ENCODE peak calls at places on chromosome 12, in five cellular contexts. X, B, L, A and P are unnamed samples.

GRCh38 chr12:57533108-57533507 is 10.5 kb downstream of the MBD6 start:
- DNase-seq in X (no peak), L (no peak), A (no peak), B (no peak), P (no peak)

GRCh38 chr12:104131609-104132008 is 6.4 kb downstream of the NFYB start:
- DNase-seq in B (no peak), A (peak; percentile 6), L (no peak), X (no peak), P (no peak)

GRCh38 chr12:55746147-55746912 is 3.4 kb downstream of the GDF11 start:
- DNase-seq in A (no peak), B (no peak), X (no peak), L (no peak), P (no peak)

GRCh38 chr12:132533584-132533958 is 43.6 kb downstream of the FBRSL1 start:
- DNase-seq in L (no peak), B (no peak), X (no peak), A (no peak), P (no peak)

GRCh38 chr12:47234576-47235141 is 154.9 kb upstream of the AMIGO2 start:
- DNase-seq in X (peak; percentile 36), B (no peak), L (no peak), A (no peak), P (no peak)

GRCh38 chr12:21892341-21892740 is 48.9 kb downstream of the ABCC9 start:
- DNase-seq in B (no peak), A (no peak), L (no peak), X (no peak), P (no peak)

GRCh38 chr12:106919910-106920544 is 35.7 kb upstream of the TMEM263 start:
- DNase-seq in A (peak; percentile 11), L (no peak), X (peak; percentile 73), B (peak; percentile 60), P (no peak)

GRCh38 chr12:52585951-52586350 is 12.3 kb upstream of the KRT74 start:
- DNase-seq in B (no peak), X (peak; percentile 11), L (no peak), A (no peak), P (no peak)

GRCh38 chr12:77667101-77667500 is 163.6 kb upstream of the NAV3 start:
- DNase-seq in B (no peak), X (no peak), L (no peak), A (no peak), P (no peak)

DNA sequence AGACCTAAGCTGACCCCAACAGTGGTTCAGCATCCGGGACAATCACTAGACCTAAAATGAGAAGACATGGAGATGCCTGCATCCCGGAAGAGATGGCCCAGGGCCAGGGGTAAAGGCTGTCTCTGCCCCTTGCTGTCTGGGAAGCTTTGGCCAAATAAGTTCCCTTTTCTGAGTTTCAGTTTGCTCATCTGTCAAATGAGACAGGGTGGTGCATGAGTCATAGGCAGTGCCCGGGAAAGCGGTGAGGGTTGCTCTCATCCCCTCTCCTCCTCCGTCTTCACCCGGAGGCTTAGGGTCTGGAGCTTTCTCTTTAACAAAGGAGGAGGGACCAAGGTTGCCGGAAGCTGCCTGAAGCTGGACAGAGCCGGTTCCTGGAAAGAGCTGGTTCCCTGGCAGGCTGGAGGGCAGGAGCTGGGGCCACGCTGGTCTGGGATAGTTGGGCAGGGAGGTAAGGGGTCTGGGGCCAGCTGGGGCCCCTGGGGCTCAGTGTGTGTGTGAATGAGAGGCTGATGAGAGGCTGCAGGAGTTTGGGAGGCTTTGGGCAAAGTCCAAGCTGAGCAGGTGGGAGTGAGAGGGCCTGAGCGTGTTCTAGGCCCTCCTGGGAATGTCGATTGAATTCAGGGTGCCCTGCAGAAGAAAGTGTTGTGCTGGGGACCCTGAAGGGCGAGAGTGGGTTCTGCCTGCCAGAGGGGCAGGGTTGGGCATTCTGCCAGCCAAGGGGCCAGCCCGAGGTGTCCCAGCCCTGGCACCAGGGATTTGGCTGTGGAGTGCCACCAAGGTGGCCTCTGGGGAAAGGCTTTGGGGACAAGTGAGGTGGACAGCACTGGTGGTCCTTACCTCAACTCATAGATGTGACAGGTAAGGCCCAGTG is at the start of gene SDSL:
- DNase-seq in L (peak; percentile 73), X (peak; percentile 59), B (peak; percentile 58), A (peak; percentile 49), P (no peak)
- TF ChIP-seq POLR2AphosphoS5 in L (peak; percentile 68), X (no peak), B (peak; percentile 78), A (peak; percentile 50), P (no peak)

GRCh38 chr12:162467-163307 is 51.3 kb downstream of the SLC6A12 start:
- DNase-seq in A (no peak), B (no peak), L (no peak), X (peak; percentile 35), P (no peak)

GRCh38 chr12:165862-166368 is 48.0 kb downstream of the SLC6A12 start:
- DNase-seq in A (no peak), X (no peak), L (no peak), B (no peak), P (no peak)

GRCh38 chr12:166425-167091 is 47.4 kb downstream of the SLC6A12 start:
- DNase-seq in A (no peak), L (no peak), X (no peak), B (no peak), P (no peak)

GRCh38 chr12:163406-163986 is 50.5 kb downstream of the SLC6A12 start:
- DNase-seq in L (no peak), X (no peak), B (no peak), A (no peak), P (no peak)

DNA sequence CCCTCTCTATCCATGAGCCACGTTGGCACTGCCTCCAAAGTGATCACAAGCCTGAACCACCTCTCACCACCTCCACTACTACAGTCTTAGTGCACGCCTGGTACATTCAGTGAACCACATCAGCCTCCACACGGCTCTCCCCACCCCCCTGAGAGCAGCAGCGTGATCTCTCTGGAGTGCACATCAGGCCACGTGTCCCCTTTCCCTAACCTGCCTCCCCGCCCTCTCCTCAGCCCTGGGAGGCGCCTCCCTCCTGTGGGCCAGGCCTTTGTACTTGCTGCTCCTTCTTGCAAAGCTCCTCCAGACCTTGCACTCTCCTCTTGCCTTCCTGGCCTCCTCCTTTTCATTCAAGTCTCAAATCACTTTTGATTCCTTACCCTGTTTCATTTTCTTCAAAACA is 49.8 kb downstream of the SLC6A12 start:
- DNase-seq in X (no peak), A (no peak), L (no peak), B (no peak), P (no peak)
- H3K4me1 ChIP-seq in X (peaks cover 3% of the 10 kb centered on the region), A (no peaks in the 10 kb centered on the region), L (no peaks in the 10 kb centered on the region), B (no peaks in the 10 kb centered on the region), P (no peaks in the 10 kb centered on the region)

GRCh38 chr12:26205946-26206345 is 10.6 kb downstream of the SSPN start:
- DNase-seq in L (no peak), B (no peak), A (no peak), X (no peak), P (no peak)
- TF ChIP-seq POLR2AphosphoS5 in L (no peak), B (no peak), A (no peak), X (no peak), P (no peak)

GRCh38 chr12:129566800-129567199 is 337.0 kb downstream of the TMEM132D start:
- DNase-seq in B (no peak), L (no peak), A (no peak), X (no peak), P (no peak)
- H3K4me1 ChIP-seq in B (no peaks in the 10 kb centered on the region), L (no peaks in the 10 kb centered on the region), A (no peaks in the 10 kb centered on the region), X (no peaks in the 10 kb centered on the region), P (no peaks in the 10 kb centered on the region)

GRCh38 chr12:122366685-122367475 is 55.6 kb downstream of the CLIP1 start:
- DNase-seq in B (peak; percentile 73), X (peak; percentile 84), L (no peak), A (no peak), P (no peak)

GRCh38 chr12:122368361-122369073 is 54.0 kb downstream of the CLIP1 start:
- DNase-seq in L (no peak), X (no peak), B (peak; percentile 39), A (no peak), P (no peak)

GRCh38 chr12:122362758-122363157 is 59.7 kb downstream of the CLIP1 start:
- DNase-seq in X (no peak), L (no peak), A (no peak), B (no peak), P (no peak)

DNA sequence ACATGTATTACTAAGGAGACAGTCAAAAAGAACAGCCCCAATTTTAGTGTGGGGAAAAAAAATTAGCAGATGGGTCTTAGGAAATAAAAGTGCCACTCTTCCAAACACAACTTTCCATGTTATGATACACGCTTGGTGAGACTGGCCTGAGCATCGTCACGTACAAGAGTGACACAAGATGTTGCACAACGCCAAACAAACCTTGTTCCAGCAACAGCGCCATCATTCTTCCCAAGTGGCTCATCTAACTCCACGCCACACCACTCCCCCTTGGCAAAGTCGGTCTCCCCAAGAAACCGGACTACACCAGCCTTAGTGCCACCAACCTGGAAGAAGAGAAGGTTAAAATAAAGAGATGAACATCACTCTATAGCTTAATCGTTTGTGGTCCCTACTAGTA is 58.7 kb downstream of the CLIP1 start:
- DNase-seq in L (no peak), X (no peak), B (no peak), A (no peak), P (no peak)
- TF ChIP-seq POLR2AphosphoS5 in L (no peak), X (no peak), B (no peak), A (no peak), P (no peak)

GRCh38 chr12:120539303-120539702 is 5.1 kb downstream of the RNF10 start:
- DNase-seq in A (no peak), L (no peak), B (peak; percentile 44), X (no peak), P (no peak)

GRCh38 chr12:120538281-120539156 is 4.4 kb downstream of the RNF10 start:
- DNase-seq in A (no peak), L (peak; percentile 66), X (no peak), B (peak; percentile 90), P (no peak)

GRCh38 chr12:120534203-120534702 is at the start of gene RNF10:
- DNase-seq in A (peak; percentile 83), B (peak; percentile 78), X (peak; percentile 95), L (peak; percentile 77), P (peak; percentile 81)

GRCh38 chr12:120534703-120535655 is 823 bp downstream of the RNF10 start:
- DNase-seq in B (peak; percentile 81), A (peak; percentile 22), X (peak; percentile 67), L (peak; percentile 45), P (peak; percentile 56)

DNA sequence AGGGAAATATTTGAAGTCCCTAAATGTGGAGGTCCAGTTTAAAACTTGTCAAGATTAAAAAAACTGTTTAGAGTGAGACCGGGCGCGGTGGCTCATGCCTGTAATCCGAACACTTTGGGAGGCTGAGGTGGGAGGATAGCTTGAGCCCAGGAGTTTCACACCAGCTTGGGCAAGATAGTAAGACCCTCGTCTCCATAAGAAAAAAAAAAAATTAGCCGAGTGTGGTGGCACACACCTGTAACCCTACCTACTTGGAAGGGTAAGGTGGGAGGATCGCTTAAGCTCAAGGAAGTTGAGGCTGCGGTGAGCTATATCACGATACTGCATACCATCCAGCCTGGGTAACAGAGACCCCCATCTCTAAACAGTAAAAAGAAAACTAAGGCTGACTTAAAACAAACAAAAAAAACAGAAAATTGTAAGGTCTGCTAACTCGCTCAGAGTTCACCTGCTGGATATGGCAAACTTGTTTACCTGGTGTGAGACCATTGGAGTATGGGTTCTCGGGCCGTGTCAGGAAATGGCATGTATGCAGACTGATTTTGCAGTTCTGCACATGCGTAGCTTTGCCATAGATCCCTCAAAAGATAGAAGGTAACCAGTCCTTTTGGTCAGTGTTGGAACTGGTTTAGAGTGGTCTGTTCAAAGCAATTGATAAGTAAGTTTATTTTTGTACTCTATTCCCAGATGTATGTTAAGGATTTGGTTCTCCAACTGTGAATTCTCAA is 2.1 kb downstream of the RNF10 start:
- DNase-seq in X (no peak), B (peak; percentile 39), A (peak; percentile 27), L (peak; percentile 34), P (no peak)
- H3K4me1 ChIP-seq in X (peaks cover 37% of the 10 kb centered on the region), B (peaks cover 52% of the 10 kb centered on the region), A (peaks cover 11% of the 10 kb centered on the region), L (peaks cover 62% of the 10 kb centered on the region), P (peaks cover 27% of the 10 kb centered on the region)